ENCODE peak calls at places on chromosome 6, in ten cellular contexts. R, M, G, V, O, E, W, U, K and T are unnamed samples.

GRCh38 chr6:90362273-90362672 is 65.6 kb upstream of the BACH2 start:
- DNase-seq in E (no peak), V (no peak), K (no peak), G (no peak), W (no peak), U (no peak), M (no peak), O (no peak), R (peak; percentile 70), T (peak; percentile 69)

GRCh38 chr6:33061987-33062386 is 11.5 kb downstream of the HLA-DPA1 start:
- DNase-seq in W (no peak), O (no peak), K (no peak), R (peak; percentile 38), M (no peak), G (no peak), U (no peak), V (peak; percentile 26), E (peak; percentile 90), T (no peak)

GRCh38 chr6:170224694-170225660 is 65.9 kb downstream of the DLL1 start:
- DNase-seq in U (peak; percentile 63), K (no peak), M (peak; percentile 45), V (no peak), E (no peak), O (no peak), R (no peak), W (no peak), G (no peak), T (peak; percentile 82)

GRCh38 chr6:107695061-107695715 is 128.9 kb downstream of the SCML4 start:
- DNase-seq in R (peak; percentile 30), W (no peak), M (no peak), K (no peak), V (no peak), O (no peak), E (no peak), G (no peak), U (no peak), T (no peak)

GRCh38 chr6:108737594-108738546 is 110.4 kb upstream of the ARMC2 start:
- DNase-seq in M (no peak), V (no peak), O (peak; percentile 18), K (no peak), R (peak; percentile 89), U (no peak), E (no peak), G (no peak), W (no peak), T (peak; percentile 86)

GRCh38 chr6:148203970-148204369 is 138.7 kb upstream of the SASH1 start:
- DNase-seq in M (no peak), G (no peak), O (no peak), E (peak; percentile 94), U (peak; percentile 62), V (no peak), W (no peak), K (peak; percentile 3), R (peak; percentile 88), T (peak; percentile 80)

GRCh38 chr6:166515072-166515810 is 71.2 kb downstream of the RAMACL start:
- DNase-seq in G (no peak), K (no peak), V (peak; percentile 58), W (no peak), E (peak; percentile 86), O (no peak), M (no peak), R (peak; percentile 59), U (no peak), T (peak; percentile 87)

GRCh38 chr6:27157461-27158315 is 89.8 kb upstream of the PRSS16 start:
- DNase-seq in R (peak; percentile 70), U (peak; percentile 53), G (no peak), V (peak; percentile 65), W (no peak), E (peak; percentile 83), O (peak; percentile 58), M (peak; percentile 79), K (peak; percentile 79), T (peak; percentile 70)

GRCh38 chr6:32825966-32826365 is 9.2 kb upstream of the HLA-DOB start:
- DNase-seq in M (peak; percentile 59), G (no peak), V (peak; percentile 38), O (no peak), R (peak; percentile 81), U (no peak), W (no peak), E (no peak), K (no peak), T (no peak)

GRCh38 chr6:163180874-163181541 is 233.5 kb upstream of the QKI start:
- DNase-seq in M (peak; percentile 81), K (no peak), U (no peak), G (peak; percentile 90), O (peak; percentile 41), V (peak; percentile 85), E (no peak), R (peak; percentile 84), W (no peak), T (peak; percentile 79)

GRCh38 chr6:90596967-90597539 is 10.2 kb upstream of the MAP3K7 start:
- DNase-seq in V (no peak), K (no peak), U (no peak), R (no peak), O (no peak), M (peak; percentile 37), W (no peak), E (no peak), G (no peak), T (no peak)

GRCh38 chr6:20213271-20213798 is 1.1 kb upstream of the MBOAT1 start:
- DNase-seq in E (no peak), U (no peak), W (no peak), M (no peak), K (no peak), O (no peak), G (no peak), V (no peak), R (no peak), T (no peak)

GRCh38 chr6:43790031-43790430 is 20.0 kb downstream of the VEGFA start:
- DNase-seq in U (no peak), W (no peak), M (no peak), V (no peak), E (no peak), R (peak; percentile 93), O (no peak), K (no peak), G (no peak), T (peak; percentile 81)

GRCh38 chr6:147060636-147061035 is 143.6 kb upstream of the STXBP5 start:
- DNase-seq in E (no peak), M (no peak), G (no peak), W (no peak), K (no peak), O (no peak), V (no peak), R (no peak), U (peak; percentile 31), T (no peak)

GRCh38 chr6:81166770-81167169 is 585.7 kb downstream of the TENT5A start:
- DNase-seq in O (no peak), R (peak; percentile 53), E (no peak), M (no peak), U (no peak), K (no peak), W (no peak), V (no peak), G (no peak), T (no peak)